ENCODE peak calls at places on chromosomes 16 and 17, in four cellular contexts. T, E, J and F are unnamed samples.

GRCh38 chr17:38344127-38344745 is 480 bp upstream of the GPR179 start:
- DNase-seq in T (no peak), E (no peak), J (no peak), F (no peak)

GRCh38 chr16:84308120-84308519 is 13.4 kb downstream of the WFDC1 start:
- DNase-seq in T (peak; percentile 11), E (no peak), J (peak; percentile 38), F (peak; percentile 53)

GRCh38 chr17:27980035-27980434 is 62.4 kb upstream of the NLK start:
- DNase-seq in T (no peak), E (no peak), J (no peak), F (peak; percentile 33)

GRCh38 chr16:75401697-75402096 is 31.6 kb downstream of the CFDP1 start:
- DNase-seq in T (no peak), E (no peak), J (no peak), F (no peak)

GRCh38 chr16:12558641-12559040 is 245.0 kb downstream of the CPPED1 start:
- DNase-seq in T (no peak), E (no peak), J (no peak), F (no peak)

GRCh38 chr16:23504453-23505179 is 5.7 kb downstream of the GGA2 start:
- DNase-seq in T (peak; percentile 14), E (peak; percentile 49), J (no peak), F (peak; percentile 91)

GRCh38 chr17:44981221-44981968 is 13.3 kb upstream of the C1QL1 start:
- DNase-seq in T (no peak), E (peak; percentile 18), J (peak; percentile 46), F (peak; percentile 95)

GRCh38 chr16:1019234-1019933 is 37.8 kb downstream of the SOX8 start:
- DNase-seq in T (peak; percentile 70), E (no peak), J (no peak), F (peak; percentile 27)

GRCh38 chr16:27640277-27640600 is 90.3 kb downstream of the KATNIP start:
- DNase-seq in T (no peak), E (no peak), J (no peak), F (no peak)

GRCh38 chr17:82697808-82698064 is 762 bp downstream of the RAB40B start:
- DNase-seq in T (no peak), E (no peak), J (no peak), F (no peak)

GRCh38 chr17:66604381-66604780 is 230.5 kb upstream of the CACNG5 start:
- DNase-seq in T (no peak), E (no peak), J (no peak), F (no peak)

GRCh38 chr16:2912330-2913199 is 834 bp downstream of the FLYWCH1 start:
- DNase-seq in T (peak; percentile 33), E (no peak), J (no peak), F (peak; percentile 78)